ENCODE peak calls at places on chromosomes 11 and 22, in four cellular contexts. R, B, Q and Y are unnamed samples.

GRCh38 chr22:45969801-45970464 is 7.0 kb downstream of the WNT7B start:
- DNase-seq in R (no peak), B (no peak), Q (peak), Y (no peak)

GRCh38 chr22:23394525-23395326 is 185.4 kb downstream of the IGLL1 start:
- DNase-seq in R (no peak), B (no peak), Q (no peak), Y (no peak)

GRCh38 chr11:3104961-3105790 is 48.0 kb upstream of the CARS1 start:
- DNase-seq in R (no peak), B (no peak), Q (peak), Y (no peak)

GRCh38 chr11:2582436-2582931 is 117.3 kb downstream of the KCNQ1OT1 start:
- DNase-seq in R (no peak), B (no peak), Q (peak), Y (no peak)

GRCh38 chr11:17714870-17715269 is 4.5 kb upstream of the MYOD1 start:
- DNase-seq in R (no peak), B (no peak), Q (no peak), Y (no peak)

GRCh38 chr11:94815705-94816344 is 47.7 kb downstream of the AMOTL1 start:
- DNase-seq in R (no peak), B (peak), Q (no peak), Y (no peak)

GRCh38 chr11:57427692-57428082 is 766 bp upstream of the SLC43A3 start:
- DNase-seq in R (no peak), B (no peak), Q (no peak), Y (no peak)

GRCh38 chr11:104338186-104338585 is 174.2 kb upstream of the PDGFD start:
- DNase-seq in R (no peak), B (no peak), Q (no peak), Y (no peak)

GRCh38 chr11:107859459-107860239 is 1.1 kb upstream of the SLC35F2 start:
- DNase-seq in R (no peak), B (peak), Q (peak), Y (peak)

GRCh38 chr11:67265633-67266423 is 445 bp upstream of the GRK2 start:
- DNase-seq in R (no peak), B (no peak), Q (peak), Y (peak)

GRCh38 chr22:42967933-42968332 is 47.0 kb downstream of the PACSIN2 start:
- DNase-seq in R (peak), B (no peak), Q (no peak), Y (no peak)

GRCh38 chr11:58788355-58789023 is 56.0 kb downstream of the GLYATL2 start:
- DNase-seq in R (peak), B (peak), Q (peak), Y (peak)

GRCh38 chr11:62546937-62547625 is 475 bp upstream of the AHNAK start:
- DNase-seq in R (no peak), B (no peak), Q (no peak), Y (peak)

GRCh38 chr11:100682247-100682969 is 4.7 kb upstream of the ARHGAP42 start:
- DNase-seq in R (no peak), B (peak), Q (no peak), Y (peak)

GRCh38 chr11:9774591-9775392 is 110.9 kb downstream of the SWAP70 start:
- DNase-seq in R (no peak), B (no peak), Q (no peak), Y (no peak)

GRCh38 chr22:21646608-21647590 is 4.8 kb downstream of the SDF2L1 start:
- DNase-seq in R (peak), B (peak), Q (peak), Y (peak)

GRCh38 chr22:36870250-36870649 is 9.4 kb downstream of the NCF4 start:
- DNase-seq in R (no peak), B (peak), Q (peak), Y (no peak)

GRCh38 chr11:79189604-79190003 is 251.2 kb downstream of the TENM4 start:
- DNase-seq in R (no peak), B (no peak), Q (no peak), Y (no peak)

GRCh38 chr11:73520358-73521061 is 77.4 kb downstream of the FAM168A start:
- DNase-seq in R (no peak), B (no peak), Q (peak), Y (no peak)

GRCh38 chr11:7901319-7901854 is 29.7 kb downstream of the OR10A6 start:
- DNase-seq in R (no peak), B (no peak), Q (no peak), Y (peak)

GRCh38 chr11:131609921-131610320 is 239.5 kb downstream of the NTM start:
- DNase-seq in R (no peak), B (no peak), Q (no peak), Y (no peak)

GRCh38 chr11:77113382-77114088 is 10.9 kb downstream of the OMP start:
- DNase-seq in R (peak), B (no peak), Q (peak), Y (peak)

GRCh38 chr22:50293441-50294318 is 13.8 kb downstream of the PLXNB2 start:
- DNase-seq in R (no peak), B (no peak), Q (peak), Y (peak)

GRCh38 chr11:116648229-116649174 is 124.3 kb downstream of the BUD13 start:
- DNase-seq in R (no peak), B (no peak), Q (no peak), Y (no peak)

GRCh38 chr11:93905384-93905783 is 55.0 kb upstream of the VSTM5 start:
- DNase-seq in R (no peak), B (no peak), Q (no peak), Y (peak)

GRCh38 chr11:77596626-77597025 is 6.9 kb downstream of the AQP11 start:
- DNase-seq in R (no peak), B (no peak), Q (no peak), Y (no peak)

GRCh38 chr22:20777420-20778177 is 3.7 kb downstream of the SERPIND1 start:
- DNase-seq in R (peak), B (peak), Q (no peak), Y (peak)

GRCh38 chr11:110287537-110287936 is 8.9 kb downstream of the RDX start:
- DNase-seq in R (no peak), B (no peak), Q (no peak), Y (no peak)

DNA sequence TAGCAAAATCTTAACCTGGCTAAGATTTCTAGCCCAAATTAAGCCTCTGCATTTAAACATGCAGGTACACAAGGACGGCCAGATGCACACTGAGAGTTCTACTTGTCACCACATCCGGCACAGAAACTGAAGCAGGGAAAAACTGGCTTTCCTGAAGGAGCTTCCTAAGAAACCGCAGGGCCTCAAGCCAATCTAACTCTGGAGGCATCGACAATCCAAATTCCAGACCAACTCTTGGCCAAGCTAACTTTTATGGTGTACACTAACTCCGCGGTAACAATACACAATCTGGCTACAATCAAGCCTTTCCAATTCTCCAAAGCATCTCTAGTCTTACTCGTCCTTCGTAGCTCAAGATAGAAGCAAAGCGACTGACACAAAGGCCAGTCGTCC is 1.2 kb downstream of the MSANTD2 start:
- DNase-seq in R (no peak), B (no peak), Q (peak), Y (peak)
- H2AFZ ChIP-seq in R (peak), B (no peak), Q (peak), Y (peak)

DNA sequence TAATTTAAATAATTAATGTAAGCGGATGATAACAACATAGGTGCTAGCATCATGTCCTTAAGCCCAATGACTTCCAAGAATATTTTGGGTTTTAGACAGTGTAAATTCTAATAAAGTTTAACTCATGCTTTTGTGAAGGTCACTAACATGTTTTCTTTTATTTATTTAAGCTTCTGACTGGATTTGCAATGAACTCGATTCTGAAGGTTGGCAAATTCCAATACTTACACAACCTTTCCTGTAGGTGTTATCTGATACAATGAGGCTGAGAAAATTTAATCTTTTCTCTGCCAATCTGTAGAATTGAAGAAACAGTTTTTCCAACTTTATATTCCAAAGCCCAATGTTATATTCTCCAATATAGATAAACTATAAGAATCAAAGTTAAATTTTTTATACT is 311.3 kb downstream of the LUZP2 start:
- DNase-seq in R (no peak), B (no peak), Q (no peak), Y (no peak)
- TF ChIP-seq CTCF in R (no peak), B (no peak), Q (no peak), Y (no peak)

DNA sequence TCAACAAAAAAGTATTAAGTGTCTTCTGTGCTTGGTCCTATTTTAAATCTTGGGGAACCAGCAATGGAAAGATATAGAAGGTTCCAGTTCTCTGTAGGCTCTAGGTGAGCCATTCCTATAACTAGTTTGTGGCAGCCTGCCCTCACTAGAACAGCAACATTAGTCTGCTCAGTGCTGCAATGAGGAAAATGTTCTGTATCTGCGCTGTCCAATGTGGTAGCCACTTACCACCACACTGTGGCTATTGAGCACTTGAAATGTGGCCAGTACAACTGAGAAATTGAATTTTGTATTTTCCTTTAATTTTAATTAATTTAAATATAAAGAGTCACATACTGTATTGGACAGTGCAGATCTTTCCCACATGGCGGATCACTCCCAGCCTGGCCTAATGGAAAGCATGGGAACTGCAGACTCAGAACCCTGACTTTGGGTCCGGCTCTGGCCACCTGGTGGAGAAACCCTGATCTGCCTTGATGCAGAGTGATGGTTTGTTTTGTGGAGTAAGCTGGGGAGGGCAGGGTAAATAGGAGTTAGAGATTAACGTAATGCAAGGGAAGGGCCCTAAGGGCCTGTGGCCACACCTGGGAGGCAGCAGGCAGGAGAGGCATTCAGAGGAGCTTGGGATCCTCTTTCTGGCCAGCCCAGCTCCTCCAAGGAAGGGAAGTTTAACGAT is 101.0 kb downstream of the ME3 start:
- DNase-seq in R (peak), B (peak), Q (peak), Y (peak)
- H2AFZ ChIP-seq in R (no peak), B (peak), Q (no peak), Y (no peak)

DNA sequence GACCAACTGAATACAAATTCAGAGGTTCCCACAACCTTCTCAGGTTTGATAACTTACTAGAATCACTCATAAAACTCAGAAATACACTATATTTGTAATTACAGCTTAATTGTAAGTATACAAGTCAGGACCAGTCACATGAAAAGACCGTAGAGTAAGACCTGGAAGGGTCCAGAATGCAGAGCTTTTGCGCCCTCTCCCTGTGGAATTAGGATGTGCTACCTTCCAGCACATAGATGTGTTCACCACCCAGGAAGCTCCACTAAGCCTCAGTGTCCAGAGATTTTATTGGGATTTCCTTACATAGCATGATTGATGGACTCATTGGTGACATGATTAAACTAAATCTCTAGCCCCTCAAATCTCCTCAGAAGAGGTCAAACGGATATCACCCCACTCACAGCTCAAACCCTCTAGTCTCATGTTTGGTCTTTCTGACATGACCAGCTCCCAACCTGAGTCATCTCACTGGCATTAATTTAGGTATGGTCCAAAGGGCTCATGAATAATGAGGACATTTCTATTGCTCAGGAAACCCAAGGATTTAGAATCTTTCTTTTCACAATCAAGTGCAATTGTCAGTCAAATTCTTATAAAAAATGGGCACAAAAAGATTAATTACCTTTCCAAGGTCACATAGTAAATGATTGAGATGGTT is 77.2 kb upstream of the UBASH3B start:
- DNase-seq in R (no peak), B (no peak), Q (no peak), Y (no peak)
- TF ChIP-seq CTCF in R (peak), B (no peak), Q (peak), Y (no peak)

GRCh38 chr22:38050720-38051119 is 6.5 kb upstream of the PICK1 start:
- DNase-seq in R (no peak), B (no peak), Q (no peak), Y (no peak)
- H2AFZ ChIP-seq in R (no peak), B (no peak), Q (no peak), Y (no peak)

GRCh38 chr22:46996595-46997310 is 234.3 kb downstream of the TBC1D22A start:
- DNase-seq in R (peak), B (no peak), Q (peak), Y (no peak)
- TF ChIP-seq CTCF in R (peak), B (peak), Q (no peak), Y (peak)

GRCh38 chr11:88252208-88252607 is 77.0 kb upstream of the RAB38 start:
- DNase-seq in R (no peak), B (no peak), Q (no peak), Y (no peak)
- H2AFZ ChIP-seq in R (no peak), B (no peak), Q (no peak), Y (no peak)

DNA sequence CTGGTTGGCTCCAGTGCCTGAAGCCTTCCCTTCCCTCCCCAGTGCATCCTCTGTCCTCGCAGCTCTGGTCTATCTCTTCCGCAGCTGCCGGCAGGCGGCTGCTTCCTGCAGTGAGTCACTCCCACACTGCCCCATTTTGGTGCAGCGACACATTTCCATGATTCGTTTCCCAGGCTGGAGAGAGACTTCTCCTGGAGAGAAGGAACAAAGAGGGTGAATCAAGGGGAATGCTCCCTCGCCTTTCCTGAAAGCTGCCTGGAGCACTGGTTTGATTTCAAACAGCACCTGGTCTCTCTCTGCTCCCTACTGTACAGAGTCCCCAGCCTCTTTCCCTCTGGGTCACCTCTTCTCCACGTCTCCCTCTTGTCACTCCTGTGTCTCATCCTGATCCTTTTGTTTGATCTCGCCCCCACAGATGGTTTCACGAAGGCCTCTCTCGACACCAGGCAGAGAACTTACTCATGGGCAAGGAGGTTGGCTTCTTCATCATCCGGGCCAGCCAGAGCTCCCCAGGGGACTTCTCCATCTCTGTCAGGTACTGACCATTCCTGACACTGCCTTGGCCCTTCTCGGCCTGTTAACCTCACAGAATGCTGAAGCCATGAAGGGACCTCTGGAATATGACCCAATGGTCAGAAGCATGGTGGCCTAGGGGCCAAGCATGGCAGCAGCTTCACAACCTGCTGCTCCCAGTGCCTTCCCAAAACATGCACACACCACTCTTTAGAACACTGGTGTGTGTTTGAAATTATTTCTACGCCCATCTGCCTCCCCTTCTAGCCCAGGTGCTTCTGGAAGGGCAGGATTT is at the start of gene TMA7B:
- DNase-seq in R (peak), B (no peak), Q (peak), Y (peak)
- TF ChIP-seq CTCF in R (peak), B (no peak), Q (peak), Y (peak)

GRCh38 chr22:44459041-44459440 is 39.0 kb downstream of the RTL6 start:
- DNase-seq in R (no peak), B (no peak), Q (no peak), Y (no peak)
- H2AFZ ChIP-seq in R (no peak), B (no peak), Q (no peak), Y (no peak)

GRCh38 chr11:33835143-33835878 is 56.6 kb downstream of the LMO2 start:
- DNase-seq in R (no peak), B (peak), Q (peak), Y (peak)
- TF ChIP-seq CTCF in R (peak), B (peak), Q (peak), Y (peak)